ENCODE peak calls at places on chromosomes 6 and 20, in five cellular contexts. One of them, this sample, is unnamed.

GRCh38 chr6:35038076-35038475 is 103.1 kb downstream of the TCP11 start:
- DNase-seq in posterior cingulate gyrus: no peak
- DNase-seq in left ventricle myocardium superior: no peak
- DNase-seq in heart right ventricle: no peak
- DNase-seq in B cell: no peak
- DNase-seq in this sample: peak; percentile 43

GRCh38 chr6:170227521-170227983 is 63.3 kb downstream of the DLL1 start:
- DNase-seq in posterior cingulate gyrus: peak; percentile 48
- DNase-seq in left ventricle myocardium superior: peak; percentile 17
- DNase-seq in heart right ventricle: no peak
- DNase-seq in B cell: no peak
- DNase-seq in this sample: no peak

GRCh38 chr6:136031982-136032381 is 180.5 kb downstream of the PDE7B start:
- DNase-seq in posterior cingulate gyrus: no peak
- DNase-seq in left ventricle myocardium superior: no peak
- DNase-seq in heart right ventricle: peak; percentile 46
- DNase-seq in B cell: no peak
- DNase-seq in this sample: peak; percentile 50

GRCh38 chr6:130259557-130259956 is 36.8 kb upstream of the SAMD3 start:
- DNase-seq in posterior cingulate gyrus: no peak
- DNase-seq in left ventricle myocardium superior: no peak
- DNase-seq in heart right ventricle: no peak
- DNase-seq in B cell: no peak
- DNase-seq in this sample: no peak

GRCh38 chr6:37262446-37263026 is 4.6 kb upstream of the TMEM217 start:
- DNase-seq in posterior cingulate gyrus: no peak
- DNase-seq in left ventricle myocardium superior: no peak
- DNase-seq in heart right ventricle: no peak
- DNase-seq in B cell: no peak
- DNase-seq in this sample: no peak

GRCh38 chr6:63731946-63732735 is 96.5 kb downstream of the PHF3 start:
- DNase-seq in posterior cingulate gyrus: no peak
- DNase-seq in left ventricle myocardium superior: no peak
- DNase-seq in heart right ventricle: no peak
- DNase-seq in B cell: no peak
- DNase-seq in this sample: peak; percentile 17

GRCh38 chr6:149777624-149778023 is 28.1 kb downstream of the PCMT1 start:
- DNase-seq in posterior cingulate gyrus: no peak
- DNase-seq in left ventricle myocardium superior: no peak
- DNase-seq in heart right ventricle: no peak
- DNase-seq in B cell: no peak
- DNase-seq in this sample: no peak

GRCh38 chr20:63863798-63864544 is 1.1 kb upstream of the TPD52L2 start:
- DNase-seq in posterior cingulate gyrus: peak; percentile 70
- DNase-seq in left ventricle myocardium superior: peak; percentile 92
- DNase-seq in heart right ventricle: peak; percentile 83
- DNase-seq in B cell: peak; percentile 98
- DNase-seq in this sample: peak; percentile 88

GRCh38 chr6:15299430-15300131 is 53.7 kb downstream of the JARID2 start:
- DNase-seq in posterior cingulate gyrus: no peak
- DNase-seq in left ventricle myocardium superior: peak; percentile 48
- DNase-seq in heart right ventricle: peak; percentile 31
- DNase-seq in B cell: peak; percentile 73
- DNase-seq in this sample: peak; percentile 65

GRCh38 chr20:56574531-56575142 is 41.6 kb downstream of the FAM209B start:
- DNase-seq in posterior cingulate gyrus: no peak
- DNase-seq in left ventricle myocardium superior: no peak
- DNase-seq in heart right ventricle: no peak
- DNase-seq in B cell: no peak
- DNase-seq in this sample: peak; percentile 29

GRCh38 chr6:137016366-137016765 is 28.4 kb downstream of the IL20RA start:
- DNase-seq in posterior cingulate gyrus: no peak
- DNase-seq in left ventricle myocardium superior: no peak
- DNase-seq in heart right ventricle: no peak
- DNase-seq in B cell: no peak
- DNase-seq in this sample: peak; percentile 22

GRCh38 chr6:117265425-117266266 is at the start of gene VGLL2:
- DNase-seq in posterior cingulate gyrus: no peak
- DNase-seq in left ventricle myocardium superior: peak; percentile 62
- DNase-seq in heart right ventricle: no peak
- DNase-seq in B cell: peak; percentile 22
- DNase-seq in this sample: peak; percentile 57

GRCh38 chr6:116611020-116611419 is 5.3 kb upstream of the RSPH4A start:
- DNase-seq in posterior cingulate gyrus: no peak
- DNase-seq in left ventricle myocardium superior: no peak
- DNase-seq in heart right ventricle: no peak
- DNase-seq in B cell: no peak
- DNase-seq in this sample: no peak

GRCh38 chr6:137117605-137118004 is 55.8 kb downstream of the IL22RA2 start:
- DNase-seq in posterior cingulate gyrus: no peak
- DNase-seq in left ventricle myocardium superior: no peak
- DNase-seq in heart right ventricle: no peak
- DNase-seq in B cell: no peak
- DNase-seq in this sample: no peak

This sample was measured in EL.